ENCODE peak calls at places on chromosomes 6 and 20, in seven cellular contexts. One of them, this sample, is unnamed.

GRCh38 chr6:39881851-39882566 is 52.3 kb downstream of the MOCS1 start:
- DNase-seq in HEK293T: no peak
- DNase-seq in HCT116: no peak
- DNase-seq in WTC11: no peak
- DNase-seq in HepG2: no peak
- DNase-seq in H1: no peak
- DNase-seq in GM12878: no peak
- DNase-seq in this sample: no peak

GRCh38 chr6:41939848-41940758 is 1.5 kb downstream of the CCND3 start:
- DNase-seq in HCT116: no peak
- DNase-seq in WTC11: peak; percentile 50
- DNase-seq in GM12878: no peak
- DNase-seq in HepG2: no peak
- DNase-seq in H1: no peak
- DNase-seq in HEK293T: no peak
- DNase-seq in this sample: peak; percentile 59

GRCh38 chr6:75760320-75760719 is 11.3 kb downstream of the MYO6 start:
- DNase-seq in WTC11: no peak
- DNase-seq in GM12878: no peak
- DNase-seq in HepG2: no peak
- DNase-seq in H1: no peak
- DNase-seq in HCT116: no peak
- DNase-seq in HEK293T: no peak
- DNase-seq in this sample: no peak

GRCh38 chr20:50788045-50788867 is 6.6 kb upstream of the BCAS4 start:
- DNase-seq in HepG2: peak; percentile 83
- DNase-seq in HEK293T: peak; percentile 35
- DNase-seq in H1: no peak
- DNase-seq in WTC11: no peak
- DNase-seq in GM12878: no peak
- DNase-seq in HCT116: peak; percentile 51
- DNase-seq in this sample: peak; percentile 68

GRCh38 chr6:145119091-145119490 is 616.2 kb downstream of the EPM2A start:
- DNase-seq in GM12878: no peak
- DNase-seq in HepG2: no peak
- DNase-seq in HEK293T: no peak
- DNase-seq in H1: no peak
- DNase-seq in HCT116: no peak
- DNase-seq in WTC11: no peak
- DNase-seq in this sample: no peak

GRCh38 chr6:3617681-3618299 is 133.7 kb downstream of the PXDC1 start:
- DNase-seq in WTC11: no peak
- DNase-seq in HCT116: no peak
- DNase-seq in GM12878: no peak
- DNase-seq in H1: no peak
- DNase-seq in HEK293T: no peak
- DNase-seq in HepG2: no peak
- DNase-seq in this sample: no peak

GRCh38 chr20:22931653-22932052 is 103.5 kb upstream of the SSTR4 start:
- DNase-seq in WTC11: no peak
- DNase-seq in GM12878: no peak
- DNase-seq in H1: no peak
- DNase-seq in HEK293T: no peak
- DNase-seq in HepG2: peak; percentile 59
- DNase-seq in HCT116: no peak
- DNase-seq in this sample: no peak

GRCh38 chr6:82396964-82397761 is 33.5 kb downstream of the TPBG start:
- DNase-seq in HepG2: no peak
- DNase-seq in GM12878: no peak
- DNase-seq in WTC11: no peak
- DNase-seq in HCT116: peak; percentile 89
- DNase-seq in H1: no peak
- DNase-seq in HEK293T: no peak
- DNase-seq in this sample: no peak

GRCh38 chr6:161722394-161722793 is 448.5 kb upstream of the AGPAT4 start:
- DNase-seq in H1: no peak
- DNase-seq in HEK293T: no peak
- DNase-seq in GM12878: no peak
- DNase-seq in HepG2: no peak
- DNase-seq in HCT116: no peak
- DNase-seq in WTC11: no peak
- DNase-seq in this sample: no peak

GRCh38 chr6:26332408-26332807 is 32.6 kb upstream of the BTN3A2 start:
- DNase-seq in GM12878: no peak
- DNase-seq in WTC11: no peak
- DNase-seq in HCT116: no peak
- DNase-seq in HepG2: no peak
- DNase-seq in HEK293T: no peak
- DNase-seq in H1: no peak
- DNase-seq in this sample: no peak

GRCh38 chr20:16241911-16242310 is 331.3 kb downstream of the KIF16B start:
- DNase-seq in H1: no peak
- DNase-seq in HCT116: peak; percentile 2
- DNase-seq in HEK293T: no peak
- DNase-seq in GM12878: no peak
- DNase-seq in HepG2: peak; percentile 72
- DNase-seq in WTC11: no peak
- DNase-seq in this sample: no peak

GRCh38 chr20:25216199-25216945 is 20.9 kb downstream of the ENTPD6 start:
- DNase-seq in WTC11: no peak
- DNase-seq in H1: no peak
- DNase-seq in HEK293T: no peak
- DNase-seq in HepG2: no peak
- DNase-seq in HCT116: no peak
- DNase-seq in GM12878: no peak
- DNase-seq in this sample: no peak

GRCh38 chr20:2246081-2246491 is 49.7 kb upstream of the TGM3 start:
- DNase-seq in HCT116: no peak
- DNase-seq in HEK293T: peak; percentile 45
- DNase-seq in H1: no peak
- DNase-seq in HepG2: no peak
- DNase-seq in GM12878: no peak
- DNase-seq in WTC11: peak; percentile 31
- DNase-seq in this sample: no peak
- TF ChIP-seq SP1 in HCT116: no peak
- TF ChIP-seq SP1 in HEK293T: no peak
- TF ChIP-seq SP1 in H1: no peak
- TF ChIP-seq SP1 in HepG2: no peak
- TF ChIP-seq SP1 in GM12878: no peak
- TF ChIP-seq SP1 in WTC11: no peak
- TF ChIP-seq SP1 in this sample: no peak

GRCh38 chr20:57417051-57417689 is 26.0 kb downstream of the RBM38 start:
- DNase-seq in WTC11: no peak
- DNase-seq in H1: no peak
- DNase-seq in HCT116: no peak
- DNase-seq in HEK293T: no peak
- DNase-seq in GM12878: no peak
- DNase-seq in HepG2: no peak
- DNase-seq in this sample: no peak
- TF ChIP-seq SP1 in WTC11: no peak
- TF ChIP-seq SP1 in H1: no peak
- TF ChIP-seq SP1 in HCT116: no peak
- TF ChIP-seq SP1 in HEK293T: no peak
- TF ChIP-seq SP1 in GM12878: no peak
- TF ChIP-seq SP1 in HepG2: no peak
- TF ChIP-seq SP1 in this sample: no peak

DNA sequence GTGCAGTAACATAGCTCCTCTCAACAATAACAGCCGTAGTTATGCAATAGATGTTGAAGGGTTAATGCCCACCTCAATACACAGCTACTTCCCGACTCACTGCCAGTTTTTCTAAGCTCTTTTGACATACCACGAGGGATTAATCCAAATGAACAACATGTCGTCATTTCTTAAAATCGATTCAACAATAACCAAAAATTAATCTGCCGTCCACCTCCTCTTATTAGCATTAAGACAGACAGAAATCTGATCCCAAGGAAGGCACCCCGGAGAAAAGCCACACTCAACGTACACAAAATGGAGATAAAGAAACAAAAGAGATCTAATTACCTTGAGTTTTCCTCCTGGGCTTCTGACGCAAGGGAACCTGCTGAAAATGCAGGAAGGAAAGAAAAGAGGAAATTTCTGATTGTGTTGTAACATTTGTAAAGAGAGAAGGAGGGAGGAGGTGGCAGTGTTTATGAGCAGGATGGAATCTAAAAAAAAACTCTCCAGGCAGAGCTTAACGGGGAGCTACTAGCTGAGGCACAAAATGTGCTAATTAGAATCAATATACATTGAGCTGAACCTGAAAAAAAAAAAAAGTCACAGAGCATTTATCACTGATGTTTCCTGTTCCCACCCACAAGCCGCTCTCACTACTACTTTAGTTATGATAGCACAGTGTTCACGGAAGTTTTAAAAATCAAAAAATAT is 109.3 kb downstream of the IPCEF1 start:
- DNase-seq in GM12878: no peak
- DNase-seq in HEK293T: no peak
- DNase-seq in H1: no peak
- DNase-seq in HCT116: no peak
- DNase-seq in HepG2: no peak
- DNase-seq in WTC11: no peak
- DNase-seq in this sample: no peak
- TF ChIP-seq SP1 in GM12878: no peak
- TF ChIP-seq SP1 in HEK293T: no peak
- TF ChIP-seq SP1 in H1: no peak
- TF ChIP-seq SP1 in HCT116: no peak
- TF ChIP-seq SP1 in HepG2: no peak
- TF ChIP-seq SP1 in WTC11: no peak
- TF ChIP-seq SP1 in this sample: no peak

GRCh38 chr6:166365221-166365620 is 17.5 kb downstream of the MPC1 start:
- DNase-seq in HCT116: no peak
- DNase-seq in HEK293T: no peak
- DNase-seq in GM12878: no peak
- DNase-seq in WTC11: no peak
- DNase-seq in H1: no peak
- DNase-seq in HepG2: no peak
- DNase-seq in this sample: no peak

GRCh38 chr6:166364480-166364879 is 18.3 kb downstream of the MPC1 start:
- DNase-seq in HepG2: no peak
- DNase-seq in GM12878: no peak
- DNase-seq in HCT116: no peak
- DNase-seq in H1: no peak
- DNase-seq in HEK293T: no peak
- DNase-seq in WTC11: no peak
- DNase-seq in this sample: no peak

GRCh38 chr6:166361080-166361429 is 18.7 kb upstream of the SFT2D1 start:
- DNase-seq in HEK293T: no peak
- DNase-seq in HepG2: peak; percentile 99
- DNase-seq in WTC11: no peak
- DNase-seq in GM12878: no peak
- DNase-seq in H1: no peak
- DNase-seq in HCT116: no peak
- DNase-seq in this sample: no peak

GRCh38 chr6:166355552-166355951 is 13.2 kb upstream of the SFT2D1 start:
- DNase-seq in HCT116: no peak
- DNase-seq in HepG2: no peak
- DNase-seq in HEK293T: no peak
- DNase-seq in GM12878: no peak
- DNase-seq in H1: no peak
- DNase-seq in WTC11: no peak
- DNase-seq in this sample: no peak

DNA sequence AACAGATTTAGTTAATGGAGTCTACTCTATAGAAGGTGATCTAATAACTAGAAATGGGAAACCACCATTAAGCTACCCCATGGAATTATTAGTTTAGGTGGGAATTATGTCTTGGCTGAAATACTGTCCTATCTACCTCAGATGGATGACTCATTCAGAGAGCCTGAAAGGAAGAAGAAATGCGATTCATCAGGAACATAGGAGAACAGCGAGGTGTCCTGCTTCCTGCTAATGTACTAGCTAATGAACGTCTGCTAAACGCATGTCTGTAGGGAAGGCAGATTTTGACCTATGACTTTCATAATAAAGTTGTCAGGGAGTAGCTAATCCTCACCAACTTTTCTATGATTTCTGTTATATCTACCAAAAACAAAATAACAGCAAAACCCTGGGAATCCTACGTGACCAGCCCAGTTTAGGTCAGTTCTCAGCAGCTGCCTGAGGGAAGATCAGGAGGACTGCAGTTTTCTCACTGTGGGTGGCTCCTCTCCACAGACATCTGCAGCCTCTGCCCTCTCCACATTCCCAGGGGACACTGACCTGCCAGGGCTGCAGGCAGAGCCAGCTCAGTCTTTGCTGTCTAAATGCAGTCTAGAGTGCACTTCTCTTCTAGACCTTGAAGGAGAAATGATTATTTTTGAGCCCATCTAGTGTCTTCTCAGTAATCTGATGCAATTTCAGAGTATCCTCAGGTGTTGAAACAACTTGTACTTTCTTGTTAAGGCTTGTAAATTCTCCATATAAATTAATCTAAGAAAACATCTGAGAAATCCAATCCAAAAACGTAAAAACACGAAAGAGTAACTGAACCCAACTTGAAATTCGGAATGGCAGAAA is 18.1 kb upstream of the SFT2D1 start:
- DNase-seq in HepG2: no peak
- DNase-seq in WTC11: no peak
- DNase-seq in H1: no peak
- DNase-seq in GM12878: no peak
- DNase-seq in HEK293T: no peak
- DNase-seq in HCT116: no peak
- DNase-seq in this sample: no peak
- TF ChIP-seq SP1 in HepG2: no peak
- TF ChIP-seq SP1 in WTC11: no peak
- TF ChIP-seq SP1 in H1: no peak
- TF ChIP-seq SP1 in GM12878: no peak
- TF ChIP-seq SP1 in HEK293T: no peak
- TF ChIP-seq SP1 in HCT116: no peak
- TF ChIP-seq SP1 in this sample: no peak

This sample was measured in K562.